ENCODE peak calls at places on chromosomes 7 and 10, in four cellular contexts. M is heart left ventricle, J is fibroblast of mammary gland, G is prostate gland. T is an unnamed sample.

GRCh38 chr10:35890970-35891330 is 248.9 kb upstream of the FZD8 start:
- DNase-seq in J (no peak), G (no peak), M (no peak), T (no peak)

GRCh38 chr7:43248961-43249807 is 136.7 kb downstream of the HECW1 start:
- DNase-seq in G (no peak), M (no peak), J (peak; percentile 77), T (peak; percentile 22)

GRCh38 chr10:7193369-7193768 is 217.5 kb downstream of the SFMBT2 start:
- DNase-seq in G (no peak), J (no peak), M (no peak), T (no peak)

GRCh38 chr10:124639206-124639605 is 105.0 kb downstream of the FAM53B start:
- DNase-seq in M (no peak), G (no peak), J (no peak), T (no peak)

GRCh38 chr10:132382231-132382922 is 14.6 kb upstream of the PWWP2B start:
- DNase-seq in M (no peak), G (no peak), J (peak; percentile 52), T (no peak)

GRCh38 chr7:126483972-126484371 is 768.8 kb downstream of the GRM8 start:
- DNase-seq in M (no peak), J (no peak), G (no peak), T (no peak)

GRCh38 chr10:77555591-77556212 is 81.9 kb downstream of the KCNMA1 start:
- DNase-seq in J (no peak), M (no peak), G (no peak), T (no peak)

GRCh38 chr7:72446566-72447462 is 34.7 kb upstream of the CALN1 start:
- DNase-seq in G (no peak), M (no peak), J (no peak), T (no peak)

GRCh38 chr7:35021445-35021844 is 15.8 kb downstream of the DPY19L1 start:
- DNase-seq in G (no peak), M (no peak), J (no peak), T (no peak)

GRCh38 chr10:20006169-20006870 is 190.1 kb downstream of the PLXDC2 start:
- DNase-seq in M (no peak), J (no peak), G (no peak), T (no peak)
- TF ChIP-seq CTCF in M (no peak), J (no peak), G (no peak), T (no peak)

GRCh38 chr7:129665013-129665401 is 53.5 kb downstream of the NRF1 start:
- DNase-seq in J (peak; percentile 97), G (no peak), M (no peak), T (no peak)

GRCh38 chr7:129667116-129667515 is 55.6 kb downstream of the NRF1 start:
- DNase-seq in G (no peak), M (no peak), J (no peak), T (no peak)

GRCh38 chr7:129661645-129662182 is 50.2 kb downstream of the NRF1 start:
- DNase-seq in J (no peak), M (no peak), G (no peak), T (no peak)

GRCh38 chr7:129667551-129667950 is 56.0 kb downstream of the NRF1 start:
- DNase-seq in J (no peak), M (no peak), G (no peak), T (no peak)

DNA sequence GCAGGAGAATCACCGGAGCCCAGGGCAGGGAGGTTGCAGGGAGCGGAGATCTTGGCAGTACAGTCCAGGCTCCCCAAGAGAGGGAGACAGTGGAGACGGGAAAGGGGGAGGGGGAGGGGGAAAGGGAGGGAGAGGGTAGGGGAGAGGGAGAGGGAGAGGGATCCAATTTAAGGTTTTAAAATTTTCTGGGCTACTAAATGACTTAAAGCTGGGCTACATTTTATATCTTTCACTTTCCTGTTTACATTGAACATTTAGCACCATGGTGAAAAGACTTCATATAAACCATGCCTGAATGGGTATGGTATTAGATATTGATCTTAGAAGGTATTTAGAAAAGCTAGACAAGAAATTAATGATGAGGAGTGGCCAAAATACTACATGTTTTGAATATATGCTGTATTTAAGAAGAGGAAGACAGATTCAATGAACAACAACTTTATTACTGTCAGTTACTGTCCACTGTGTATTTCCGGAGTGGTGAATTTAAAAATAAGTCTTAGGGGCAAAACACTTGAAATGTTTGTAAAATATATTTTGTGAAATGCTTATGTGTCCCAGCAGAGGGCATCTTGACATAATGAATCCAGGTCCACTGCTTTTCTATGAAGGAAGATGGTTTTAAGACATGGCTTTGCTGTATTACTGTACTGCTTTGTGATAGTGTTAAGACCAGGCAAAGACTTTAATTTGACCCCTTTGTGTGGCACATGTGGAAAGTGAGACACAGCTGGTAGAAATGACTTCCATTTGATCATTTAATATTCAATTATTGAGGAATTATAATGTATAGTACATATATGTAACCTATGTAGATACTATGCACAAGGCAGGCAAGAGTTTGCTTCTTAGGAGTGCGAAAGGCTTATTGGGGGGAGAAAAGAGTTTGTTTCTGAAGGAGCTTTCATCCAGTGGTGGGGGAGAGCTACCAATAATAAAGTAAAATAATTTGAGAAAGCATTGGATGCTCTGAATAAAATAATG is 52.8 kb downstream of the NRF1 start:
- DNase-seq in G (no peak), J (peak; percentile 82), M (no peak), T (no peak)
- TF ChIP-seq CTCF in G (peak; percentile 40), J (peak; percentile 59), M (peak; percentile 16), T (peak; percentile 49)

DNA sequence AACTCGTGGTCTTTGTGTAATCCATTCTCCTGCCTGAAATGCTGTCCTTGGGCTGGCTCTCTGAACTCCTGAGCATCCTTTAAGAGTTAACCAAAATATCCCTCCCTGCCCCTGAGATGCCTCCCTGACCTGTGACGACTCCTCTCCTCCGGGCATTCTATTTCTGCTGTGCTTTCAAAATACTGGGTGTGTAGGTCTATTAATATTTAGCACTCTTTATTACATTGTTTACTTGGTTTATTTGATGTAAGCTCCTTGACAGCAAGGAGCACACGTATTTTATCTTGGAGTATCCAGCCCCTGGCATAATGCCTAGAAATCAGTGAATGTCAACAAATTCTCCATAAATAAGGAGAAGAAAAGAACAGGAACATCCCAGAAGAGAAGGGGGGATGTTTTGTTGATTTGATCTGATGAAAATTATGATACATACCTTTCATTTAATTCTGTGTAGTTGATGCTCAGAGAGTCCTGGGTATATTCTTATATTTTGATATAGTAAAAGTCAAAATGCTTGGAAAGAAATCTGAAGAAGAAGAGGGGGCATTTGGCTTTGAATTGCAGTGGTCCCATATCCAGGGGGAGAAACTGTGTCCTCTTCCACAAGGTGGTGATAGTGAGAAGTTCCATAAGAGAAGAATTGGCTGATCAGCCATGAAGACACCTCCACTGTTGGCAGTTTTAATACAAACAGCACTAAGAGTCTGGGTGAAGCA is 107.7 kb upstream of the MPP7 start:
- DNase-seq in J (no peak), M (no peak), G (no peak), T (no peak)
- TF ChIP-seq CTCF in J (peak; percentile 10), M (no peak), G (no peak), T (no peak)

GRCh38 chr10:79068562-79069324 is at the start of gene ZMIZ1:
- DNase-seq in M (peak; percentile 92), J (peak; percentile 90), G (peak; percentile 92), T (peak; percentile 91)
- TF ChIP-seq CTCF in M (no peak), J (no peak), G (no peak), T (peak; percentile 0)

DNA sequence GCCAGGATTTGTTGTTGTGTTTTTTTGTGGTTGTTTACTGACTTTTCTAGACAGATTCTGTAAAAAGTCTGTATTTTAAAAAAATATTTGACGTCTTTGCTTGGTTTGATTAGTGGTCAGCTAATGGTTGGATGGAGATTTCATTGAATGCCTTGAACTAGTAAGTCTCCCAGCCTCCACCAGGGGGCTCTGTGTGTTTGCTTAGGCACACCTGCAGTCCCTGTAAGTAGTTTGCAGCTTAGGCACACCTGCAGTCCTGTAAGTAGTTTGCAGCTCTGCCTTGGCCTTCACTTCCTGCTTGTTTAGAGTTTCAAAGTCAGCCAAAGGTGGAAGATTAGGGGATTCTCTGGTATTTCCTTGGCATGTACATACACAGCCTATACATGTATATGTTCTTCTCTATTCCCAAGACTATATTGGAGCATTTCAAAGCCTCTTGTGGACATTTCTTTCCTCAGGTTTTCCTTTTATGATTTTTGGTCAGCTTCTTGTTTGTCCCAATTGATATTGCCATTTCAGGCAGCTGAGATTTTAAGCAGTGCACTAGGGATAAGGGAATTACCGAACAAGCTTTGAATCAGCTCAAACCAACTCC is 101.6 kb downstream of the CCSER2 start:
- DNase-seq in J (peak; percentile 60), M (peak; percentile 39), G (peak; percentile 23), T (peak; percentile 82)
- TF ChIP-seq CTCF in J (peak; percentile 80), M (peak; percentile 53), G (peak; percentile 15), T (peak; percentile 46)